ENCODE peak calls at places on chromosome 16, in eight cellular contexts. J, D, X, N, H, C, W and E are unnamed samples.

GRCh38 chr16:59224426-59224825 is 490.3 kb upstream of the GOT2 start:
- DNase-seq in J (no peak), D (no peak), X (no peak), N (no peak), H (no peak), C (no peak), W (no peak), E (no peak)

GRCh38 chr16:67280090-67281015 is 1.0 kb downstream of the PLEKHG4 start:
- DNase-seq in J (no peak), D (no peak), X (no peak), N (no peak), H (no peak), C (no peak), W (no peak), E (no peak)

GRCh38 chr16:49857423-49858181 is 1.7 kb upstream of the ZNF423 start:
- DNase-seq in J (peak), D (no peak), X (peak), N (peak), H (peak), C (no peak), W (peak), E (peak)

GRCh38 chr16:27235938-27236245 is 32.6 kb downstream of the KDM8 start:
- DNase-seq in J (no peak), D (no peak), X (peak), N (no peak), H (no peak), C (no peak), W (no peak), E (no peak)

GRCh38 chr16:25177831-25178688 is 38.7 kb upstream of the AQP8 start:
- DNase-seq in J (no peak), D (no peak), X (no peak), N (no peak), H (no peak), C (no peak), W (no peak), E (peak)

GRCh38 chr16:49588729-49589384 is 215.3 kb downstream of the C16orf78 start:
- DNase-seq in J (no peak), D (no peak), X (no peak), N (peak), H (peak), C (no peak), W (no peak), E (no peak)

GRCh38 chr16:19757026-19757425 is 39.0 kb downstream of the IQCK start:
- DNase-seq in J (no peak), D (no peak), X (no peak), N (no peak), H (no peak), C (no peak), W (no peak), E (no peak)

GRCh38 chr16:9578459-9578858 is 487.0 kb downstream of the HAPSTR1 start:
- DNase-seq in J (no peak), D (no peak), X (no peak), N (no peak), H (no peak), C (no peak), W (no peak), E (no peak)

GRCh38 chr16:66357523-66357928 is 9.0 kb upstream of the CDH5 start:
- DNase-seq in J (peak), D (peak), X (peak), N (peak), H (peak), C (no peak), W (no peak), E (peak)

GRCh38 chr16:23519282-23519681 is 9.0 kb upstream of the GGA2 start:
- DNase-seq in J (no peak), D (no peak), X (no peak), N (no peak), H (no peak), C (no peak), W (no peak), E (no peak)

GRCh38 chr16:1530349-1530882 is 3.0 kb upstream of the TMEM204 start:
- DNase-seq in J (no peak), D (peak), X (no peak), N (no peak), H (no peak), C (no peak), W (no peak), E (no peak)

GRCh38 chr16:72066747-72067146 is 3.7 kb downstream of the HPR start:
- DNase-seq in J (no peak), D (no peak), X (no peak), N (no peak), H (no peak), C (no peak), W (no peak), E (peak)